ENCODE peak calls at places on chromosome 2, in ten cellular contexts. W is cardiac muscle cell; B is CD8-positive, alpha-beta T cell; Z is fibroblast of the aortic adventitia; U is BE2C; G is heart left ventricle; A is type B pancreatic cell; F is HL-60; R is GM23338; L is dorsolateral prefrontal cortex. T is an unnamed sample.

GRCh38 chr2:189549440-189549832 is 31.1 kb downstream of the SLC40A1 start:
- DNase-seq in W (no peak), B (no peak), Z (peak), U (no peak), G (no peak), A (no peak), F (no peak), R (no peak), L (no peak), T (no peak)

GRCh38 chr2:189679224-189679623 is 4.8 kb downstream of the ANKAR start:
- DNase-seq in W (no peak), B (no peak), Z (no peak), U (no peak), G (no peak), A (no peak), F (no peak), R (no peak), L (no peak), T (no peak)

GRCh38 chr2:205712983-205713531 is 30.8 kb downstream of the NRP2 start:
- DNase-seq in W (no peak), B (no peak), Z (no peak), U (no peak), G (no peak), A (no peak), F (no peak), R (no peak), L (no peak), T (no peak)

GRCh38 chr2:181285116-181285515 is 172.1 kb upstream of the ITGA4 start:
- DNase-seq in W (no peak), B (no peak), Z (no peak), U (no peak), G (no peak), A (no peak), F (no peak), R (no peak), L (no peak), T (no peak)

GRCh38 chr2:54321062-54321461 is 65.0 kb upstream of the TSPYL6 start:
- DNase-seq in W (no peak), B (no peak), Z (no peak), U (no peak), G (no peak), A (no peak), F (no peak), R (no peak), L (no peak), T (no peak)

GRCh38 chr2:204183608-204184007 is 247.0 kb downstream of the ICOS start:
- DNase-seq in W (no peak), B (no peak), Z (no peak), U (no peak), G (no peak), A (no peak), F (no peak), R (no peak), L (no peak), T (no peak)

GRCh38 chr2:180559766-180560165 is 420.6 kb upstream of the UBE2E3 start:
- DNase-seq in W (no peak), B (no peak), Z (no peak), U (no peak), G (no peak), A (no peak), F (peak), R (no peak), L (no peak), T (no peak)

GRCh38 chr2:120175000-120175581 is 48.1 kb downstream of the TMEM185B start:
- DNase-seq in W (peak), B (peak), Z (peak), U (no peak), G (no peak), A (no peak), F (peak), R (peak), L (no peak), T (no peak)

GRCh38 chr2:72173640-72174321 is 26.1 kb upstream of the CYP26B1 start:
- DNase-seq in W (no peak), B (no peak), Z (peak), U (no peak), G (no peak), A (no peak), F (no peak), R (peak), L (no peak), T (no peak)

GRCh38 chr2:47201224-47201623 is 46.1 kb upstream of the STPG4 start:
- DNase-seq in W (no peak), B (no peak), Z (peak), U (no peak), G (no peak), A (no peak), F (no peak), R (no peak), L (no peak), T (no peak)

GRCh38 chr2:96931966-96932365 is 54.4 kb downstream of the FAM178B start:
- DNase-seq in W (no peak), B (no peak), Z (no peak), U (no peak), G (peak), A (no peak), F (no peak), R (no peak), L (no peak), T (peak)

GRCh38 chr2:190446750-190447516 is 38.8 kb downstream of the MFSD6 start:
- DNase-seq in W (no peak), B (no peak), Z (no peak), U (no peak), G (no peak), A (no peak), F (no peak), R (no peak), L (no peak), T (no peak)

GRCh38 chr2:178783889-178784288 is 23.3 kb downstream of the TTN start:
- DNase-seq in W (no peak), B (no peak), Z (no peak), U (no peak), G (no peak), A (no peak), F (no peak), R (no peak), L (no peak), T (no peak)

GRCh38 chr2:222730346-222731065 is 59.0 kb downstream of the MOGAT1 start:
- DNase-seq in W (no peak), B (no peak), Z (no peak), U (no peak), G (no peak), A (no peak), F (peak), R (no peak), L (no peak), T (no peak)

GRCh38 chr2:24382363-24383021 is 22.2 kb upstream of the ITSN2 start:
- DNase-seq in W (peak), B (peak), Z (peak), U (peak), G (no peak), A (no peak), F (peak), R (peak), L (peak), T (peak)

GRCh38 chr2:18001671-18002070 is 123.2 kb downstream of the KCNS3 start:
- DNase-seq in W (no peak), B (no peak), Z (no peak), U (peak), G (no peak), A (no peak), F (no peak), R (peak), L (no peak), T (no peak)

GRCh38 chr2:178806543-178806942 is 680 bp downstream of the TTN start:
- DNase-seq in W (peak), B (no peak), Z (no peak), U (no peak), G (no peak), A (no peak), F (no peak), R (no peak), L (no peak), T (no peak)

GRCh38 chr2:54573532-54573915 is 117.4 kb downstream of the SPTBN1 start:
- DNase-seq in W (no peak), B (no peak), Z (no peak), U (no peak), G (no peak), A (no peak), F (no peak), R (no peak), L (no peak), T (no peak)

GRCh38 chr2:78417355-78417754 is 608.1 kb upstream of the REG3G start:
- DNase-seq in W (no peak), B (no peak), Z (no peak), U (no peak), G (no peak), A (no peak), F (no peak), R (no peak), L (no peak), T (no peak)

GRCh38 chr2:217331577-217332139 is 471.8 kb upstream of the TNP1 start:
- DNase-seq in W (peak), B (no peak), Z (peak), U (no peak), G (no peak), A (no peak), F (no peak), R (peak), L (no peak), T (no peak)

GRCh38 chr2:20539133-20539719 is 92.4 kb downstream of the RHOB start:
- DNase-seq in W (no peak), B (no peak), Z (no peak), U (no peak), G (no peak), A (no peak), F (no peak), R (no peak), L (no peak), T (no peak)

GRCh38 chr2:240184656-240185055 is 44.2 kb upstream of the OTOS start:
- DNase-seq in W (no peak), B (no peak), Z (no peak), U (no peak), G (peak), A (no peak), F (no peak), R (no peak), L (no peak), T (no peak)

GRCh38 chr2:126933707-126934106 is 35.0 kb downstream of the TEX51 start:
- DNase-seq in W (no peak), B (no peak), Z (no peak), U (no peak), G (no peak), A (no peak), F (no peak), R (no peak), L (no peak), T (no peak)

GRCh38 chr2:203097735-203098134 is 83.1 kb downstream of the NBEAL1 start:
- DNase-seq in W (no peak), B (no peak), Z (peak), U (peak), G (no peak), A (no peak), F (no peak), R (no peak), L (no peak), T (no peak)

GRCh38 chr2:226623587-226624368 is 175.8 kb downstream of the IRS1 start:
- DNase-seq in W (no peak), B (no peak), Z (peak), U (no peak), G (no peak), A (no peak), F (no peak), R (no peak), L (no peak), T (no peak)

GRCh38 chr2:226618875-226619605 is 180.6 kb downstream of the IRS1 start:
- DNase-seq in W (no peak), B (no peak), Z (peak), U (no peak), G (no peak), A (no peak), F (no peak), R (no peak), L (no peak), T (no peak)

GRCh38 chr2:226619707-226620106 is 179.9 kb downstream of the IRS1 start:
- DNase-seq in W (no peak), B (no peak), Z (no peak), U (no peak), G (no peak), A (no peak), F (no peak), R (peak), L (no peak), T (no peak)

GRCh38 chr2:226620176-226620575 is 179.4 kb downstream of the IRS1 start:
- DNase-seq in W (no peak), B (no peak), Z (no peak), U (no peak), G (no peak), A (no peak), F (no peak), R (no peak), L (no peak), T (no peak)

DNA sequence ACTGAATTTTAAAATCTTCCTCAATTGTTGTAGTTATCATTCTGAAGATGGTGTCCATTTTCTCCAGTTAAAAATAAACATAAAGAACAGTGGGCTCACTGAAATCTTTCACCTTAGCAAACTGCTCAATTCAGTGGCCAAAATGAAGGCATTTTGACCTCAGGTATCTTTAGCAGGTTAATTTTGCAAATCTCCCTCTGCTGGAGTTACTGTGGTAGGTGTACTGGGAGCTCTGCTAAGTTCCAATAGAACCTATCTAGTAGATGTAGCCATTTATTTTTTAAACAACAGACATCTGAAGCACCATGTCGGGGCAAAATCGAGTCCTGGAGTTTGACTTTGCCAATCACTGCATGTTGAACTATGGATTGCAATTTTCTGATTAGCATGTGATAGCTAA is 177.1 kb downstream of the IRS1 start:
- DNase-seq in W (no peak), B (no peak), Z (no peak), U (no peak), G (no peak), A (no peak), F (no peak), R (peak), L (no peak), T (no peak)
- TF ChIP-seq CTCF in W (no peak), B (no peak), Z (peak), U (no peak), G (peak), A (peak), F (no peak), R (peak), L (no peak), T (no peak)

DNA sequence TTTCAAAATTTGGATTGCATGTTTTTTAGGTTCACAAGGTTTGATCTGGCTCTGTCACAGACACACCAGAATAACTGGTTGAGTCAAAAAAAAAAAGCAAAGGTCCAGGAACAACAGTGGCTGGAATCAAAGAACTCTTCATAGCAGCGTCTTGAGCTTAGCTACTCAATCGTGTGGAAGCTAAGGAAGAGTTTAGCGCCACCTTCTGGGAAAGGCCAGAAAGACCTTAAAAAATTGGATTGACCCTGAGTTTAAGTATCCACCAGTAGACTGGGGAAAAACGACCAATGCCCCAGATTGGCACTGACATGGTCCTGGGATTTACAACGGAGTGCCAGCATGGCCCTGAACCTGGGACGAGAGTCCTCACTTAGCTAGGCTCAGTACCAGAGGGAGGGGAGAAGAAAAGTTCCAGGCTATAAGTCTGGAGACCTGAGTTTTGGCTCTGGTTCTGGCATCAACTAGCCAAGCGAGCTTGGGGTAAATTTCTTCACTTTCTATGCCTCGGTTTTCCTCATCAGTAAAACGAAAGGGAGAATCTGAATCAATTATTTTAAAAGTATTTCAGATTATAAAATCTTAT is 71.1 kb upstream of the TFCP2L1 start:
- DNase-seq in W (peak), B (no peak), Z (peak), U (peak), G (no peak), A (no peak), F (peak), R (peak), L (peak), T (no peak)
- TF ChIP-seq CTCF in W (peak), B (peak), Z (peak), U (peak), G (peak), A (peak), F (peak), R (peak), L (peak), T (peak)

GRCh38 chr2:114614599-114614998 is 172.2 kb downstream of the DPP10 start:
- DNase-seq in W (no peak), B (no peak), Z (no peak), U (no peak), G (no peak), A (no peak), F (no peak), R (no peak), L (no peak), T (no peak)
- TF ChIP-seq CTCF in W (no peak), B (no peak), Z (no peak), U (no peak), G (no peak), A (peak), F (no peak), R (no peak), L (peak), T (no peak)

GRCh38 chr2:67046568-67046967 is 350.6 kb upstream of the ETAA1 start:
- DNase-seq in W (no peak), B (no peak), Z (no peak), U (no peak), G (no peak), A (no peak), F (no peak), R (no peak), L (no peak), T (no peak)

GRCh38 chr2:67043781-67044478 is 353.2 kb upstream of the ETAA1 start:
- DNase-seq in W (no peak), B (no peak), Z (no peak), U (no peak), G (no peak), A (no peak), F (no peak), R (peak), L (no peak), T (no peak)

GRCh38 chr2:67050621-67051020 is 346.5 kb upstream of the ETAA1 start:
- DNase-seq in W (no peak), B (no peak), Z (peak), U (no peak), G (no peak), A (no peak), F (no peak), R (no peak), L (no peak), T (no peak)

DNA sequence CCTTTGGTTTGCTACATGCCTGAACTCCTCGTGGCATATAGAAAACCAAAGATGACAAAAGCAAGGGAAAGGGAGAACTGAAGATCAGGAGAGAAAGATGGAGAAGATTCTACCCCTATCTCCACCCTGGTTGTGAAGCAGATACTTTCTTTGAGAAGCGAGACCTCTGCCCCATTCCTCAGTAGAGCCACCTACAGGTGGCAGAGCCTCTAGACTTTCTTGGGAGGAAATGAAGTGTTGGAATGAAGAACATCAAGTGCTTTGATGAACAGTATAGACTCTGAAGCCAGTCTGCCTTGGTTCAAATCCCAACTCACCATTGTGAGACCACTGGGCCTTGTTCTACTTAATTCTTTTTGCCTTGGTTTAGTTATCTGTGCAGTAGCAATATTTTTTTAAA is 348.8 kb upstream of the ETAA1 start:
- DNase-seq in W (no peak), B (no peak), Z (no peak), U (no peak), G (no peak), A (no peak), F (no peak), R (peak), L (no peak), T (no peak)
- TF ChIP-seq CTCF in W (no peak), B (no peak), Z (no peak), U (no peak), G (no peak), A (no peak), F (no peak), R (peak), L (no peak), T (no peak)

DNA sequence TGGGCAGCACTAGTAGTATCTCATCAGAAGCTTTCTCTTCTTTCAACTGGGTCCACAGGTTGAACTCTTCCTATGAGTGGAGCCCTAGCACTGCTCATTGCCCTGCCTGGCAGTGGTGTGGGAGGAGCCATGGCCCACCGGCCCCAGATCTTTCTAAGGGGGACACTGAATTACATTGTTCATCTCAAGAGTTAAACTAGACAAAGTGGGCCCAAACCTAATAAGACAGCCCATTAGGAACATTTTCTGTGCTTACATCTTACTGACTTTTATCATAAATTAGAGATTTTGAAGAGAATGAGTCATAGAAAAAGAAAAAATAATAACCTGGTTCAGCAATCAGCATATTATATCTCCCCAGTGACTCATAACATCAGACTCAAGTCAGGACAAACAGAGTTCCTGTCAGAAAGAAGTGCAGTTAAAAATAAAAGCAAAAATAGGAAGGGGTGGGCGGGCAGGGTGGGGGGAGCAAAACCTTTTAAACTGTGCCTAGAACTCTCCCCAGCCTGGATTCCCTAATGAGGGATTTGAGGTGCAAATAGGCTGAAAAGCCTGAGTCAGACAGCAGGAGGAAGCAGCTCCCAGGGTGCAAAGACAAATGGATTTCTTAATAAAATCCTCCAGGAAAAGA is 161.6 kb upstream of the TRIB2 start:
- DNase-seq in W (no peak), B (no peak), Z (peak), U (peak), G (no peak), A (no peak), F (no peak), R (no peak), L (no peak), T (no peak)
- TF ChIP-seq CTCF in W (no peak), B (no peak), Z (peak), U (peak), G (no peak), A (no peak), F (no peak), R (peak), L (no peak), T (no peak)

DNA sequence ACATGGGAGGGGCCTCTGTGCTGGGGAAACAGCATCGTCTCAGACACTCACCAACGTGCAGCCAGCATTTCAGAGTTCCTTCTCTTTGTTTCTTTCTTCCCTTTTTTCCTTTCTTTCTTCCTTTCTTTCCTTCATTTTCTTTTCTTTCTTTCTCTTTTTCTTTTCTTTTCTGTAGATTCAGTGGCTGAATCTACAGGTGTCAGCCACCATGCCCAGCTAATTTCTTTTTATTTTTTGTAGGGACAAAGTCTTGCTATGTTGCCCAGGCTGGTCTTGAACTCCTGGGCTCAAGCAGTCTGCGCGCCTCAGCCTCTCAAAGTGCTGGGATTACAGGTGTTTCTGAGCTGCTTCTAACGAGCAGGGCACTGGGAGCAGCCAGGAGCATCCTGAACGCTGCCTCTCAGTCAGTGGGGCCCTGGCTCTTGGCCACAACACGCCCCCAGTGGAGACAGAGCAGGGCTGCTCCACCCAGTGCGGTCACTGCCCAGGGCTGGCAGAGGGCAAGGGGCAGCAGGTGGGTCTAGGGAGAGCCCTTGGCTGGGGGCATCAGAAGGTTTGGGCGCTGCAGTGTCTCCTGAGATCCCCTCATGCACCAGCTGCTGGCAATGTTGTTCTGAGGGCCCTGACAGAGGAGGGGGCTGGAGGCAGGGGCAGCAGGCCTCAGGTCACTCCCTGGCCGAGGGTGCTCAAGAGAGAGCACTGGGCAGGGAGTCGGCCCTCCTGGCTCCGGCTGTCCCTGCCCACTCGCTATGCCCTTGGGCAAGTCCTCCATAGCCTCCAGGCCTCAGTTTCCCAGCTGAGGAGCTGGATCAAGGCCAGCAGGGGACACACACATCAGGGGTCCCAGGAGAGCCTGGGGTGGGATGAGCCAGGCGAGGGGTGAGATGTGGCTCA is 4.7 kb upstream of the KLHL30 start:
- DNase-seq in W (peak), B (no peak), Z (no peak), U (peak), G (peak), A (no peak), F (no peak), R (no peak), L (no peak), T (no peak)
- TF ChIP-seq CTCF in W (no peak), B (no peak), Z (no peak), U (peak), G (no peak), A (peak), F (no peak), R (peak), L (no peak), T (no peak)